ENCODE peak calls at places on chromosomes 5 and 9, in six cellular contexts. L is astrocyte, M is mesendoderm, E is mesenchymal stem cell, Y is mammary epithelial cell, J is GM23248. K is an unnamed sample.
A peak's percentile ranks its signal among the peaks of the same experiment; 100 is the strongest.

GRCh38 chr5:122756263-122756911 is 18.5 kb upstream of the SNX2 start:
- DNase-seq in L (peak; percentile 61), M (peak; percentile 66), E (peak; percentile 61), Y (peak; percentile 75), J (peak; percentile 85), K (no peak)

GRCh38 chr5:31620071-31620470 is 18.9 kb upstream of the PDZD2 start:
- DNase-seq in L (no peak), M (no peak), E (no peak), Y (no peak), J (no peak), K (no peak)

GRCh38 chr5:89343666-89344065 is 460.7 kb upstream of the MEF2C start:
- DNase-seq in L (peak; percentile 59), M (no peak), E (no peak), Y (peak; percentile 8), J (no peak), K (no peak)

GRCh38 chr5:141637693-141638419 is 1.1 kb downstream of the RELL2 start:
- DNase-seq in L (peak; percentile 12), M (peak; percentile 93), E (peak; percentile 53), Y (no peak), J (peak; percentile 66), K (no peak)

GRCh38 chr5:64505769-64506566 is at the start of gene RGS7BP:
- DNase-seq in L (peak; percentile 29), M (peak; percentile 86), E (peak; percentile 68), Y (peak; percentile 22), J (peak; percentile 44), K (no peak)

GRCh38 chr5:41363343-41363986 is 146.9 kb downstream of the PLCXD3 start:
- DNase-seq in L (no peak), M (no peak), E (no peak), Y (no peak), J (no peak), K (no peak)

GRCh38 chr9:4864234-4864661 is 71.5 kb downstream of the RCL1 start:
- DNase-seq in L (no peak), M (no peak), E (no peak), Y (no peak), J (no peak), K (no peak)

GRCh38 chr5:62371409-62371808 is 32.3 kb downstream of the DIMT1 start:
- DNase-seq in L (no peak), M (no peak), E (no peak), Y (peak; percentile 8), J (peak; percentile 25), K (no peak)

GRCh38 chr5:80227979-80228596 is 27.8 kb downstream of the SERINC5 start:
- DNase-seq in L (no peak), M (no peak), E (no peak), Y (no peak), J (no peak), K (no peak)

GRCh38 chr9:93813687-93814560 is 141.2 kb downstream of the BARX1 start:
- DNase-seq in L (no peak), M (no peak), E (no peak), Y (no peak), J (no peak), K (no peak)

GRCh38 chr5:54785729-54786548 is 199.5 kb downstream of the ESM1 start:
- DNase-seq in L (peak; percentile 6), M (peak; percentile 45), E (no peak), Y (no peak), J (peak; percentile 33), K (no peak)

GRCh38 chr5:172622091-172623046 is 18.7 kb upstream of the NEURL1B start:
- DNase-seq in L (no peak), M (peak; percentile 32), E (no peak), Y (no peak), J (no peak), K (no peak)

GRCh38 chr5:74132485-74132884 is 506.5 kb downstream of the ARHGEF28 start:
- DNase-seq in L (no peak), M (no peak), E (no peak), Y (no peak), J (no peak), K (no peak)

GRCh38 chr5:73448072-73448432 is 525 bp downstream of the FOXD1 start:
- DNase-seq in L (no peak), M (peak; percentile 26), E (no peak), Y (peak; percentile 39), J (no peak), K (no peak)

GRCh38 chr9:31467086-31467485 is 917.4 kb upstream of the ACO1 start:
- DNase-seq in L (no peak), M (no peak), E (no peak), Y (no peak), J (no peak), K (no peak)

GRCh38 chr5:17852701-17853100 is 218.4 kb downstream of the TAF11L14 start:
- DNase-seq in L (no peak), M (no peak), E (no peak), Y (peak; percentile 2), J (no peak), K (no peak)

GRCh38 chr9:86766912-86767311 is 180.4 kb downstream of the GAS1 start:
- DNase-seq in L (peak; percentile 97), M (peak; percentile 59), E (peak; percentile 18), Y (peak; percentile 98), J (peak; percentile 96), K (peak; percentile 64)

GRCh38 chr5:143400541-143401252 is 2.8 kb downstream of the NR3C1 start:
- DNase-seq in L (peak; percentile 20), M (no peak), E (no peak), Y (peak; percentile 77), J (peak; percentile 69), K (no peak)

GRCh38 chr9:114484854-114485443 is 20.3 kb downstream of the WHRN start:
- DNase-seq in L (peak; percentile 82), M (no peak), E (peak; percentile 71), Y (peak; percentile 90), J (peak; percentile 88), K (peak; percentile 86)

GRCh38 chr9:137435980-137436760 is 5.0 kb downstream of the ENTPD8 start:
- DNase-seq in L (peak; percentile 72), M (no peak), E (peak; percentile 65), Y (peak; percentile 80), J (peak; percentile 92), K (no peak)

GRCh38 chr5:174816858-174817257 is 92.5 kb downstream of the MSX2 start:
- DNase-seq in L (no peak), M (no peak), E (no peak), Y (no peak), J (peak; percentile 27), K (no peak)

GRCh38 chr9:78443946-78444345 is 147.0 kb downstream of the PSAT1 start:
- DNase-seq in L (no peak), M (no peak), E (no peak), Y (no peak), J (peak; percentile 56), K (no peak)

GRCh38 chr5:73395274-73395673 is 53.3 kb downstream of the FOXD1 start:
- DNase-seq in L (peak; percentile 89), M (no peak), E (no peak), Y (no peak), J (no peak), K (no peak)

DNA sequence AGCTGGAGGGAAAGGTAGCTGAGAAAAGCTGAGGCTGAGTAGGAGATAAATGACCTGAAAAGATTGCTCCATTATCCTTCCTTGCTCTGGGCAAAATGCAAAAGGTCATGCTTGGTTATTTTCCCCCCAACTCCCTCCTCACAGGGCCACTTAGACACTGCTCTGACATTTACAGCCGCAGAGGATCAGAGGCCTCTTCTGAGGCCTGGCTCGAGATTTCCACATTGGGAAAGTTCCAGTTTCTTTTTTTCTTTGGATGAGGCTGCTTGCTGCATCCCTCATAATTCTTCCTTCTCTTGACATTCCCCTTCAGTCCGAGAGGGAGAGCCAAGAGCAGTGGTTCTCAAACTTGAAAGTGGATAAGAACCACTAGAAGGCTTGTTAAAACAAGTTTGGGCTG is 60.1 kb upstream of the HSPA9 start:
- DNase-seq in L (peak; percentile 14), M (no peak), E (peak; percentile 88), Y (peak; percentile 38), J (peak; percentile 36), K (no peak)
- H3K27ac ChIP-seq in L (no peak overlapping the region), M (no peak overlapping the region), E (no peak overlapping the region), Y (no peak overlapping the region), J (no peak overlapping the region), K (no peak overlapping the region)

DNA sequence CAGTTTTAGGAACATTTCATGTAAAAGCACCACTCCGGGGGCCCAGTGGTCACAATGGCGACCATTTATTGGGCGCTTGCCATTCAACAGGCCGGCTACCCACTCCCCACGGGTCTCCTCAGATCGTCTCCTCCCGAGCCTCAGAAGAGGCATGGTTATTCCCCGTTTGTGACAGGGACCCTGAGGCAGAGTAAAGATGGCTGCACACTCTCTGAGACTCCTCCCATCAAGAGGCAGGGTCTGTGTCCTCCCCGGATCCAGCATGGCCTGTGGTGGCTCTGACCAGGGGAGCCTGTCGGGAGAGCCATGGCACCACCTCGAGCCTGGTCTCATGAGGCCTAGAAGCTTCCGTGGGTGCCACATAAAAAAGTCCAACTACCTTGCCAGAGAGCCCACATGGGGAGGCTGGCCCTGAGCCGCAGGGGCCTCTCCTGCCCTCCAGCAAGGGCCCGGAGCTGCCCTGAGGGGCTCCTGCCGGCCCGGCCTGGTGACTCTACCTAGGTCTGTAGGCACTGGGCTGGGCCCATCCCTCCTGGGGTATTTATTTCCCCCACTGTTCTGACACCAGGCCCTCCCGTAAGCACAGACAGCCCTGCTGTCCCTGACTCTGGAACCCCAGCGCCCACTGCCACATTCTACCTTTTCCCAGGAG is 90.8 kb downstream of the VAV2 start:
- DNase-seq in L (no peak), M (no peak), E (no peak), Y (no peak), J (no peak), K (no peak)
- H3K4me2 ChIP-seq in L (no peak overlapping the region), M (no peak overlapping the region), E (no peak overlapping the region), Y (no peak overlapping the region), J (no peak overlapping the region), K (no peak overlapping the region)

DNA sequence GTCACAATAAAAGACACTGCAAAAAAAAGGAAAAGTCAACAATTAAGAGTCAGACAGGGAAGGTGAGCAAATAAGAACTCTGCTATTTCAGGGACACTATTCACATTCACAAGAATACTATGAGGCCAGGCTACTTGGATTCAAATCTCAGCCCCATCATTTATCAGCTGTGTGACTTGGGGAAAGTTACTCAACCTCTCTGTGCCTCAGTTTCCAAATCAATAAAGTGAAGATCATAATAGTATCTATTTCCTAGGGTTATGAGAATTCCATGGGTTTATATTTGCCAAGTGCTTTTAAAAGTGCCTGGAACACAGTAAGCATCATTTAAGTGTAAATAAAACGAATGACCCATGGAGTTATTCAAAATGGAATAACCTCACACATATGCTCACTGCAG is 56.4 kb downstream of the ALDH7A1 start:
- DNase-seq in L (no peak), M (no peak), E (no peak), Y (no peak), J (no peak), K (no peak)
- H3K27ac ChIP-seq in L (peak overlapping the region; percentile 32), M (no peak overlapping the region), E (no peak overlapping the region), Y (peak overlapping the region; percentile 63), J (peak overlapping the region; percentile 53), K (no peak overlapping the region)

DNA sequence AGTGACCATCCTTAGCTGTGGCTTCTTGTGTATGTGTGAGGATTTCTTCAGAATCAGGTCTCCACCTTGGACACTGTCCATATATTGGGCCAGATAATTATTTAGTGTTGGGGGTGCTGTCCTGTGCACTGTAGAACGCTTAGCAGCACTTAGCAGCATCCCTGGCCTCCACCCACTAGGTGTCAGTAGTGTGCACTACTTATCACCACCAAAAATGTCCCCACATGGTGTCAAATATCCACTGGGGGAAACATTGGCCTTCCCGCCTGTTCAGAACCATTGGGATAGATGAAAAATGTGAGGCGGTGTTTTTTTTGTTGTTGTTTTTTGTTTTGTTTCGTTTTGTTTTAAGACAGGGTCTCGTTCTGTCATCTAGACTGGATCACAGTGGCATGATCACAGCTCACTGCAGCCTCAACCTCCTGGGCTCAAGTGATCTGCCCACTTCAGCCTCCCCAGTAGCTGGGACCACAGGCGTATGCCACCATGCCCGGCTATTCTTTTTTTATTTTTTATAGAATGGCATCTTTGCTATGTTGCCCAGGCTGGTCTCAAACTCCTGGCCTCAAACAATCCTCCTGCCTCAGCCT is 67.7 kb downstream of the TENT4A start:
- DNase-seq in L (no peak), M (peak; percentile 51), E (no peak), Y (no peak), J (no peak), K (no peak)
- H3K4me2 ChIP-seq in L (no peak overlapping the region), M (no peak overlapping the region), E (no peak overlapping the region), Y (no peak overlapping the region), J (no peak overlapping the region), K (no peak overlapping the region)

K was measured in keratinocyte.